ENCODE peak calls at places on chromosomes 2 and 18, in six cellular contexts. O is transverse colon, A is IMR-90, I is WERI-Rb-1, P is GM12878, M is left ventricle myocardium inferior. V is an unnamed sample.

GRCh38 chr18:77098033-77098432 is 34.5 kb downstream of the MBP start:
- DNase-seq in I (no peak), M (no peak), A (peak), P (no peak), O (no peak), V (no peak)

GRCh38 chr18:68438983-68439382 is 275.9 kb downstream of the TMX3 start:
- DNase-seq in O (no peak), M (no peak), I (no peak), P (no peak), A (peak), V (no peak)

GRCh38 chr2:73110622-73111299 is 2.0 kb downstream of the RAB11FIP5 start:
- DNase-seq in P (no peak), I (no peak), O (peak), A (peak), M (no peak), V (no peak)

GRCh38 chr2:174336403-174337336 is 1.9 kb downstream of the SP9 start:
- DNase-seq in P (no peak), O (peak), A (no peak), I (peak), M (no peak), V (no peak)

GRCh38 chr2:104641801-104642200 is 212.1 kb upstream of the POU3F3 start:
- DNase-seq in O (no peak), M (no peak), I (no peak), P (no peak), A (no peak), V (no peak)

GRCh38 chr2:216775043-216775453 is 79.7 kb upstream of the IGFBP5 start:
- DNase-seq in I (peak), M (peak), O (no peak), P (no peak), A (peak), V (no peak)

GRCh38 chr2:71599646-71600236 is 146.4 kb downstream of the DYSF start:
- DNase-seq in A (no peak), O (no peak), P (no peak), I (peak), M (no peak), V (no peak)

GRCh38 chr2:230956827-230957755 is 32.0 kb upstream of the GPR55 start:
- DNase-seq in A (peak), M (peak), O (peak), P (peak), I (no peak), V (no peak)

GRCh38 chr2:220469201-220469600 is 841.8 kb downstream of the SLC4A3 start:
- DNase-seq in P (no peak), I (no peak), O (no peak), M (no peak), A (peak), V (no peak)

GRCh38 chr2:111226797-111227700 is 106.3 kb downstream of the BCL2L11 start:
- DNase-seq in O (no peak), P (no peak), A (peak), M (no peak), I (no peak), V (no peak)

GRCh38 chr18:68679531-68679930 is 35.4 kb downstream of the TMX3 start:
- DNase-seq in A (peak), O (no peak), P (no peak), I (no peak), M (no peak), V (no peak)

GRCh38 chr18:48932822-48933510 is 17.8 kb downstream of the SMAD7 start:
- DNase-seq in M (no peak), I (no peak), P (no peak), O (no peak), A (no peak), V (no peak)

GRCh38 chr2:237733677-237734300 is 64.8 kb upstream of the RBM44 start:
- DNase-seq in A (no peak), M (no peak), P (no peak), I (no peak), O (no peak), V (no peak)

GRCh38 chr2:67895171-67895941 is 167.4 kb downstream of the C1D start:
- DNase-seq in A (no peak), M (no peak), P (no peak), O (no peak), I (peak), V (no peak)

GRCh38 chr2:216071452-216071851 is 10.2 kb downstream of the PECR start:
- DNase-seq in M (no peak), P (no peak), I (no peak), O (no peak), A (no peak), V (no peak)

GRCh38 chr2:150487537-150488429 is at the start of gene RND3:
- DNase-seq in M (peak), I (peak), P (no peak), A (peak), O (peak), V (peak)

GRCh38 chr2:64354857-64355680 is 98.9 kb upstream of the LGALSL start:
- DNase-seq in A (peak), P (no peak), I (no peak), M (no peak), O (no peak), V (no peak)

GRCh38 chr18:11327656-11328055 is 178.3 kb upstream of the PIEZO2 start:
- DNase-seq in A (peak), I (no peak), M (no peak), O (no peak), P (no peak), V (no peak)

GRCh38 chr2:61465045-61465444 is 5.8 kb downstream of the USP34 start:
- DNase-seq in P (no peak), I (no peak), A (no peak), M (no peak), O (no peak), V (no peak)

GRCh38 chr2:61461404-61461803 is 9.5 kb downstream of the USP34 start:
- DNase-seq in M (no peak), O (no peak), P (no peak), I (no peak), A (no peak), V (no peak)

GRCh38 chr2:61469424-61470121 is 1.3 kb downstream of the USP34 start:
- DNase-seq in M (no peak), P (no peak), A (peak), I (no peak), O (no peak), V (no peak)

GRCh38 chr2:61460168-61460567 is 10.7 kb downstream of the USP34 start:
- DNase-seq in A (peak), I (no peak), P (no peak), M (no peak), O (no peak), V (no peak)

GRCh38 chr2:61463769-61464475 is 7.0 kb downstream of the USP34 start:
- DNase-seq in A (no peak), O (no peak), M (no peak), I (peak), P (no peak), V (no peak)
- H3K27ac ChIP-seq in A (no peak), O (no peak), M (no peak), I (peak), P (peak), V (no peak)

GRCh38 chr2:9548506-9548905 is 7.1 kb downstream of the ADAM17 start:
- DNase-seq in P (no peak), M (no peak), I (no peak), O (no peak), A (peak), V (no peak)
- H3K27ac ChIP-seq in P (peak), M (no peak), I (no peak), O (no peak), A (no peak), V (no peak)

DNA sequence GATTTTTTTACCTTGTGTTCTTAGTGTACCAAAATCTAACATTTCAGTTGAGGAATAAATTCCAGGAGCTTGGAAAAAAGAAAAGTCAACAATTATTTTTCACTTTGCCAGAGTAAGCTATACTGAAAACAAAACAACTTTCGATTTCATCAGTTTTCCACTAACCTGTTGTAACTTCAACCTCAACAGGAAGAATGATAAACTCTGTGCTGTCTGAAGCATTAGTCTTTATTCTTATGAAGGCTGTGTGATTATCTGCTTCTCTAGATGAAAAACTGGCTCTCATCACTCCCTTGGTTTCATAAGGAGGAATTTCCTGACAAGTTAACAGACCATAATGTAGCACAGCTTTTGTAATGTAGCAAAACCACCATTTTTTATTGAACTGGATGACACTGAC is 121.2 kb downstream of the ZAP70 start:
- DNase-seq in O (no peak), P (no peak), I (no peak), M (no peak), A (no peak), V (no peak)
- H3K27ac ChIP-seq in O (no peak), P (no peak), I (no peak), M (no peak), A (no peak), V (no peak)

GRCh38 chr2:47277187-47277586 is 122.1 kb upstream of the STPG4 start:
- DNase-seq in M (no peak), O (no peak), I (no peak), A (no peak), P (no peak), V (no peak)

GRCh38 chr2:47274054-47274779 is 119.1 kb upstream of the STPG4 start:
- DNase-seq in A (peak), P (no peak), M (no peak), I (no peak), O (no peak), V (no peak)

GRCh38 chr2:47272905-47273758 is 118.0 kb upstream of the STPG4 start:
- DNase-seq in M (no peak), O (no peak), I (peak), A (no peak), P (no peak), V (no peak)

GRCh38 chr2:47276061-47276460 is 121.0 kb upstream of the STPG4 start:
- DNase-seq in M (no peak), O (no peak), I (no peak), P (no peak), A (no peak), V (no peak)

GRCh38 chr2:47274780-47275117 is 119.6 kb upstream of the STPG4 start:
- DNase-seq in O (no peak), P (no peak), I (no peak), M (no peak), A (no peak), V (no peak)
- H3K27ac ChIP-seq in O (peak), P (no peak), I (no peak), M (peak), A (peak), V (peak)

DNA sequence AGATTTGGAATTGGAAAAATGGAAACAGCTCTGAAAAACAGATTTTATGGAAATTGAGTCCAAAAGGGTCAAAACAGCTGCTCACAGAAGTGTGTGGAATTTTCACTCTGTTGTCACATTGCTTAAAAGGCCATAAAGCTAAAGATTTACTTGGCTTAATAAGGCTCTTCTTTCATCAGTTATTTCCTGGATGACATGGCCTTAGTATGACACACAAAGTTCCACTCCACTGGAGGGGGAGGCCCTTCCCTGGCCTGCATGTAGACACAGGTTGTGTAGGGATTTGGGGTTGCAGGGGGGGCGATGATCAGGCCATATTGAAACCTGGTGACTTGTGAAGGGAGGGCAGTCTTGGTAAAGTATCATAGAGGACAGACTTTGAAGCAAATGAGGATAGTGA is 34.0 kb downstream of the TMEM185B start:
- DNase-seq in A (no peak), O (no peak), M (no peak), P (no peak), I (no peak), V (no peak)
- H3K27ac ChIP-seq in A (no peak), O (no peak), M (no peak), P (no peak), I (no peak), V (no peak)

GRCh38 chr2:61889212-61889956 is 928 bp upstream of the CCT4 start:
- DNase-seq in M (no peak), I (no peak), O (peak), A (no peak), P (no peak), V (no peak)
- H3K27ac ChIP-seq in M (peak), I (no peak), O (peak), A (no peak), P (no peak), V (no peak)

GRCh38 chr18:79251021-79251420 is 144.7 kb upstream of the NFATC1 start:
- DNase-seq in M (no peak), A (no peak), O (no peak), I (no peak), P (no peak), V (no peak)
- H3K27ac ChIP-seq in M (no peak), A (no peak), O (no peak), I (no peak), P (no peak), V (no peak)

DNA sequence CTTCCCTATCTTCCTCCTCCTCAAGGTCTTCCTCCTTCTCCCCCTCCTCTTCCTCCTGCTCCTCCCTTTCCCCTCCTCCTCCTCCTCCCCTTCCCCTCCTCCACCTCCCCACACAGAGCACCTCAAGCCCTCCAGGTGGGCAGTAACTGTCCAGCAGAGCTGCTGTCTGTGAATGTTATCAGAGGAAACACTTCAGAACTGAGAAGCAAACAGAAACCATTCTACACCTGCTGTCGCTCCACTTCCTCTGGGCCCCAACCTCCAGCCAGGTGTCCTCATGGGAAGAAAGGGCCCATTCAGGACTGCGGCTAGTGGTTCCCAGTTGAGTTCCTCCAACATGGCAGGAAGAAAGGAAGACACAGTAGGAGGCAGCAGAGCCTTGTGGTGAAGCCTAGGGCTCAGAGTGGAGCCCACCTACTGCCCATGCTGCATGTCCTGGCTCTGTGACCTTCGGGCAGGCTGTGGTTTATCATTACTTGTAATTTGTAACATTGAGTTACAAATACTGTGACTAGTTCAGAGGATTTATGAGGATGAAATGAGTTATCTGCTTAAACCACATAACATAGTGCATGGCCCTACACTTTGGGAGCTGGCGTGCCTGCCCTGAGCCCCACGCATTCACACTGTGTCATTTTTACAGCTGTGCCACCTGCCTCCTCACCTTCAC is 165.9 kb upstream of the ID2 start:
- DNase-seq in A (no peak), P (peak), M (no peak), O (peak), I (no peak), V (no peak)
- H3K27ac ChIP-seq in A (no peak), P (peak), M (peak), O (peak), I (no peak), V (no peak)